ENCODE peak calls at places on chromosomes 4 and X, in six cellular contexts. Q is thoracic aorta, T is psoas muscle, M is left ventricle myocardium inferior, X is tibial artery, V is esophagus muscularis mucosa. N is an unnamed sample. For H3K4me1, the result is how much of the 10 kb centered on the place peaks cover.

GRCh38 chrX:4185086-4185485 is 471.6 kb upstream of the PRKX start:
- DNase-seq in T (no peak), V (no peak), M (no peak), X (no peak), Q (no peak), N (no peak)

GRCh38 chr4:54231419-54232150 is 2.5 kb downstream of the PDGFRA start:
- DNase-seq in Q (no peak), X (peak), T (peak), V (no peak), M (peak), N (peak)

GRCh38 chr4:123338715-123339114 is 57.9 kb upstream of the SPRY1 start:
- DNase-seq in Q (no peak), X (no peak), M (no peak), T (no peak), V (no peak), N (no peak)

GRCh38 chr4:149248191-149248590 is 567.5 kb downstream of the IQCM start:
- DNase-seq in X (no peak), T (no peak), M (no peak), V (no peak), Q (no peak), N (no peak)

GRCh38 chr4:38603652-38604051 is 60.3 kb upstream of the KLF3 start:
- DNase-seq in T (no peak), Q (no peak), V (peak), M (no peak), X (no peak), N (no peak)

GRCh38 chr4:182809417-182810102 is 107.6 kb downstream of the DCTD start:
- DNase-seq in V (no peak), Q (no peak), T (no peak), M (no peak), X (no peak), N (no peak)

GRCh38 chr4:76597423-76597979 is 162.5 kb downstream of the SHROOM3 start:
- DNase-seq in M (no peak), X (no peak), V (no peak), T (no peak), Q (no peak), N (no peak)

GRCh38 chr4:5365071-5366008 is 314.1 kb downstream of the STK32B start:
- DNase-seq in Q (no peak), X (no peak), V (no peak), T (no peak), M (no peak), N (no peak)

GRCh38 chr4:185738038-185738552 is 73.9 kb downstream of the SORBS2 start:
- DNase-seq in V (peak), M (no peak), T (no peak), Q (no peak), X (no peak), N (no peak)

GRCh38 chr4:152102184-152103000 is 341.6 kb upstream of the GATB start:
- DNase-seq in V (peak), M (no peak), T (no peak), X (no peak), Q (no peak), N (no peak)

GRCh38 chrX:16160729-16161128 is 6.6 kb upstream of the MAGEB17 start:
- DNase-seq in T (no peak), X (no peak), Q (no peak), M (no peak), V (no peak), N (no peak)
- H3K4me1 ChIP-seq in T (under half), X (under half), Q (under half), M (under half), V (under half), N (under half)

GRCh38 chr4:180665481-180665880 is 1577.7 kb upstream of the TENM3 start:
- DNase-seq in M (no peak), V (no peak), Q (no peak), X (no peak), T (no peak), N (no peak)

GRCh38 chr4:180664766-180665368 is 1578.3 kb upstream of the TENM3 start:
- DNase-seq in M (no peak), X (peak), V (no peak), Q (no peak), T (no peak), N (no peak)

GRCh38 chr4:180669637-180670036 is 1573.6 kb upstream of the TENM3 start:
- DNase-seq in X (no peak), M (no peak), V (no peak), Q (no peak), T (no peak), N (no peak)

GRCh38 chr4:180668732-180669131 is 1574.5 kb upstream of the TENM3 start:
- DNase-seq in X (no peak), M (no peak), Q (no peak), V (no peak), T (no peak), N (no peak)

DNA sequence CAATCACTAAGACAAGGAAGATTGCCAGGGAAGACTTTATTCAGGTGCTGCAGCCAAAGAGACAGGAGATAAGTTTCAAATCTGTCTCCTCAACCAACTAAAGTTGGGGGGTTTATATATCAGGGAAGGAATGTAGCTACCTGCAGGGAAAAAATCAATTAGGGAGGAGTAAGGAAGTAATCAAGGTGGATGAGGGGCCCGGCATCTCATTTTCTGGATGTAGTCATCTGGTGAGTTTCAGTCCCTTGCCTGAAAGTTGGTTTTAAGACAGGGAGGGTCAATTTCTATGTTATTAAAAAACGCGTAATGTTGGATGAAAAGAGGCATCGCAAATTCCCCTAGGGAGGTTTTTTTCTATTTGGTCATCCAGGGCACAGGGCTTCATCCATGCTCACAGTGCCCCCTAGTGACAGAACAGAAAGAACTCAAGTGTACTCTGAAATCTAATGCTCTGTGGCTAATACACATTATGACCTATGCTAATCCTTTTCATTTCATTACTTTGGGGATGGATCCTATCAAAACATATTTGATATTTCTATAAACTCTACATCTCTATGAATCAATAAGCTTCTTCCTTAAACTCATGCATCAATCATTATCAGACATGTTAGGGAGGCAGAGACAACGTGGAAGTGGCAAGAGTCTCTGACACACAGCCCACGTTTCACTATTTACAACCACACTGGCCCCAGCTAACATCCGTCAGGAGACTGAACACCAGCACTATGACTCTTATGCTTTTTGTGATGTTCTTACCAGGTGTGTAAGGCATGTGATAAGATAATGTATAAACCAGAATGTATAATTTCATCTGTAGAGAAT is 1577.0 kb upstream of the TENM3 start:
- DNase-seq in Q (no peak), T (no peak), M (no peak), V (no peak), X (no peak), N (no peak)
- TF ChIP-seq CTCF in Q (no peak), T (peak), M (peak), V (no peak), X (no peak), N (peak)

DNA sequence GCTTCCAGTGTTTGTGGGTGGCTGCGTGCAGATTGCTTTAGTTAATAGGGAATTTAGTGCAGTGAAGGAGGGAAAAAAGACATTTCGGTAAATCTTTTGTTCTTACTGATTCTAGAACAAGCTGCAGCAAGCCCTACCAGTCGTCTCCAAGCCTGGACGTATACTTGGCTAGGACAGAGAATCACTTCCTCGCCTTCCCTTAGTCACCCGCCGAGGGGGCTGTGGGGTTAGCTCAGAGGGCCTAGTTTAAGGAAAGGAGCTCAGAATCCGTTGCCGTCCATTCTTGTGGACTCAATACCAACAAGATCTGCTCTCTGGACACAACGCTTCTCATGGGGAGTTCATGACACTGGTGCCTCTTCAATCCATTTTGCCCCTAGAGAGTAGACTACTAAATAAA is 36.3 kb upstream of the FAT1 start:
- DNase-seq in Q (no peak), M (no peak), V (no peak), X (no peak), T (no peak), N (no peak)
- H3K4me1 ChIP-seq in Q (under half), M (under half), V (under half), X (under half), T (under half), N (under half)

GRCh38 chr4:90328558-90328957 is 201.4 kb downstream of the CCSER1 start:
- DNase-seq in X (no peak), T (no peak), Q (no peak), M (peak), V (no peak), N (no peak)
- TF ChIP-seq CTCF in X (no peak), T (no peak), Q (no peak), M (no peak), V (no peak), N (no peak)

GRCh38 chr4:113623274-113623894 is 138.2 kb downstream of the CAMK2D start:
- DNase-seq in Q (no peak), V (no peak), X (no peak), M (no peak), T (no peak), N (no peak)
- H3K4me1 ChIP-seq in Q (under half), V (under half), X (under half), M (half or more), T (under half), N (under half)

GRCh38 chr4:62162606-62163005 is 962.5 kb downstream of the ADGRL3 start:
- DNase-seq in Q (no peak), V (no peak), X (no peak), T (no peak), M (no peak), N (no peak)
- TF ChIP-seq CTCF in Q (no peak), V (no peak), X (no peak), T (no peak), M (no peak), N (no peak)

GRCh38 chr4:47494124-47494430 is 9.0 kb downstream of the ATP10D start:
- DNase-seq in V (no peak), X (no peak), T (no peak), M (no peak), Q (no peak), N (no peak)

GRCh38 chr4:47493238-47494123 is 8.4 kb downstream of the ATP10D start:
- DNase-seq in T (no peak), Q (no peak), X (no peak), M (no peak), V (no peak), N (no peak)

GRCh38 chr4:47486306-47486705 is 1.2 kb downstream of the ATP10D start:
- DNase-seq in X (no peak), M (no peak), Q (no peak), T (no peak), V (no peak), N (no peak)

GRCh38 chr4:47488706-47489105 is 3.6 kb downstream of the ATP10D start:
- DNase-seq in M (no peak), X (no peak), Q (no peak), V (no peak), T (no peak), N (no peak)

DNA sequence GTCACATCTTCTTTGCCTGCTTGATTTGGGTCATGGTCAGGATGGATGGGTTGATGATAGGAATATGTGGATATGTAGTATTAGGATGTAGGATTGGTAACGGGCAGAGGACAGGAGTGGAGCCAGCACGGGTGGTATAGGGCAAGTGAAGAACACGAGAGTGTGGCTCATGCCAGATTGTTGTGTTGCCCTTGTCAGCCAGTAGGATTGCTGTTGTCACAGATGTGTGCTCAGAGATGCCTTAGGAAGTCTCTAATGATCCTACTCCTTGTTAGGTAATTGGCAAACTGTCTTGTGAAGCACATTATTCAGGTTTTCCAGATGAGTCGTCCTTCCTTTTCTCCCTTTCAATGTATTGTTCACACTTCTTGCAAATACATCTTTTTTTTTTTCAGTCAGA is 5.5 kb downstream of the ATP10D start:
- DNase-seq in Q (no peak), T (no peak), X (no peak), V (no peak), M (no peak), N (no peak)
- H3K4me1 ChIP-seq in Q (half or more), T (under half), X (under half), V (under half), M (half or more), N (under half)

GRCh38 chr4:92381640-92382039 is 77.9 kb downstream of the GRID2 start:
- DNase-seq in T (no peak), V (no peak), X (no peak), M (no peak), Q (no peak), N (no peak)

DNA sequence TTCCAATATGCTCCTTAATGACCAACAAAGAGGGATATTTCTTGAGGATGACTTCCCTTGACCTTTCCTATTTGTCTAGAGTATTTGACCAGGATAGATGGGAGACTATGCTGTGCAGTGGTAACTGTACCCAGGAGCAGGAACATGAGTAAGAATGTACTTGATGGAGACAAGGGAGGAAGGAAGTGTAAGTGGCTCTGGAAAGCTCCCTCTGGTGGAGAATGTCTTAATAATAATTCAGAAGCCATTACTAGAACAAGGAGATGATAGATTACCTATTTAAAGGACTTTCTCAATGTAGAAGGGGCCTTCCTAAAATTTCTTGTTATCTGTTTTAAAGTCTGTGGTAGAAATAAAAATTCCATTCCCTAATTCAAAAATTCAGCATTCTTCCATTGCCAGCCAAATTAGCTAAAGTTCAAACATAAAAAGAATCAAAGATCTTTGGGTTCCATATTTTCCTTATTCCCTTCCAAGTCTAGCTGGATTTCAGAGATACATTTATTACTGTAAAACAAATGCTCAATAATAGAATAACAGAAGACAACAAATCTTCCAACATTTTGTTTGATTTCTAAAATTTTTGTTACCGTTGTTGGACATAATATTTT is 83.8 kb downstream of the GRID2 start:
- DNase-seq in Q (no peak), M (no peak), X (no peak), V (no peak), T (no peak), N (no peak)
- TF ChIP-seq CTCF in Q (peak), M (peak), X (peak), V (peak), T (peak), N (peak)

GRCh38 chrX:120205816-120206753 is 44.5 kb upstream of the ZBTB33 start:
- DNase-seq in T (no peak), Q (no peak), V (no peak), M (no peak), X (no peak), N (no peak)

GRCh38 chrX:120207009-120207610 is 43.5 kb upstream of the ZBTB33 start:
- DNase-seq in X (no peak), V (no peak), M (no peak), T (no peak), Q (no peak), N (no peak)
- H3K4me1 ChIP-seq in X (under half), V (under half), M (under half), T (under half), Q (under half), N (under half)

GRCh38 chrX:112867570-112867969 is 26.9 kb upstream of the AMOT start:
- DNase-seq in X (no peak), Q (no peak), T (no peak), V (no peak), M (no peak), N (no peak)
- TF ChIP-seq CTCF in X (no peak), Q (no peak), T (no peak), V (no peak), M (no peak), N (no peak)